ENCODE peak calls at places on chromosomes 2 and 18, in ten cellular contexts. O, M, Y, B, D, E, F, H, G and A are unnamed samples.

GRCh38 chr18:8706981-8707940 is 1.9 kb downstream of the MTCL1 start:
- DNase-seq in D (peak; percentile 2), B (no peak), O (peak; percentile 16), Y (peak; percentile 76), H (peak; percentile 67), E (peak; percentile 75), M (peak; percentile 87), F (peak; percentile 38), G (peak; percentile 67), A (no peak)

GRCh38 chr2:24421668-24422067 is 61.3 kb upstream of the ITSN2 start:
- DNase-seq in F (peak; percentile 63), H (peak; percentile 60), G (no peak), Y (no peak), B (peak; percentile 22), E (peak; percentile 81), M (peak; percentile 37), O (no peak), D (peak; percentile 7), A (peak; percentile 29)

GRCh38 chr2:144078091-144078490 is 441.8 kb downstream of the ZEB2 start:
- DNase-seq in B (no peak), F (no peak), G (no peak), E (no peak), O (no peak), M (peak; percentile 50), D (no peak), H (peak; percentile 10), Y (no peak), A (no peak)

GRCh38 chr2:153871231-153872221 is at the start of gene GALNT13:
- DNase-seq in E (peak; percentile 80), F (peak; percentile 14), H (peak; percentile 92), D (no peak), G (peak; percentile 69), M (peak; percentile 55), B (no peak), Y (peak; percentile 79), O (peak; percentile 15), A (no peak)

GRCh38 chr18:69444221-69444620 is 43.5 kb downstream of the DOK6 start:
- DNase-seq in D (no peak), O (no peak), G (no peak), H (no peak), Y (no peak), M (peak; percentile 30), B (no peak), E (no peak), F (no peak), A (no peak)

GRCh38 chr2:108917078-108917440 is 72.0 kb downstream of the EDAR start:
- DNase-seq in Y (peak; percentile 39), E (peak; percentile 14), B (no peak), H (no peak), D (no peak), F (no peak), M (peak; percentile 50), G (peak; percentile 44), O (no peak), A (no peak)

GRCh38 chr2:69483696-69484095 is 46.5 kb upstream of the NFU1 start:
- DNase-seq in G (no peak), B (no peak), H (no peak), M (no peak), O (no peak), F (no peak), Y (no peak), D (no peak), E (peak; percentile 29), A (no peak)

GRCh38 chr2:202172439-202173191 is 65.8 kb downstream of the SUMO1 start:
- DNase-seq in F (no peak), O (no peak), D (no peak), M (peak; percentile 42), H (no peak), E (no peak), Y (no peak), B (no peak), G (no peak), A (no peak)

GRCh38 chr18:10299686-10300085 is 154.7 kb upstream of the APCDD1 start:
- DNase-seq in M (no peak), D (no peak), B (no peak), H (no peak), O (no peak), Y (no peak), F (no peak), E (no peak), G (no peak), A (no peak)

DNA sequence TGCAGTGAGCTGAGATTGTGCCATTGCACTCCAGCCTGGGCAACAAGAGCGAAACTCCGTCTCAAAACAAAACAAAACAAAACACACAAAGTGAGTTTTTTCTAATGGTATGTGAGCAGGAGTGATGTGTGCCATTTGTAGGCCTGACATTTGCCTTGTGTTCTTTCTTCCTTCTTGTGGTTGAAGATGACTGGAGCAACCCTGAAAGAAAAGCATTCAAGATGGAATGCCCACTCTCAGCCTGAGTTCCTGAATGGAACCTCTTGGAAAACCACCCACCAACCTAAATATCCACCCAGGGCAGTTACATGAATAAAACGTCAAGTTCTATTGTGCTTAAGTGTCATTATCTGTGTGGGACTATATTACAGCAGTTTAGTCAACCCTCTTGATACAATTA is 26.5 kb downstream of the PGAP1 start:
- DNase-seq in B (no peak), O (no peak), Y (no peak), F (no peak), D (no peak), H (no peak), G (no peak), M (no peak), E (no peak), A (no peak)
- H3K36me3 ChIP-seq in B (peaks cover 21% of the 10 kb centered on the region), O (no peaks in the 10 kb centered on the region), Y (no peaks in the 10 kb centered on the region), F (peaks cover 40% of the 10 kb centered on the region), D (peaks cover 7% of the 10 kb centered on the region), H (peaks cover 33% of the 10 kb centered on the region), G (peaks cover 3% of the 10 kb centered on the region), M (no peaks in the 10 kb centered on the region), E (no peaks in the 10 kb centered on the region), A (no peaks in the 10 kb centered on the region)

DNA sequence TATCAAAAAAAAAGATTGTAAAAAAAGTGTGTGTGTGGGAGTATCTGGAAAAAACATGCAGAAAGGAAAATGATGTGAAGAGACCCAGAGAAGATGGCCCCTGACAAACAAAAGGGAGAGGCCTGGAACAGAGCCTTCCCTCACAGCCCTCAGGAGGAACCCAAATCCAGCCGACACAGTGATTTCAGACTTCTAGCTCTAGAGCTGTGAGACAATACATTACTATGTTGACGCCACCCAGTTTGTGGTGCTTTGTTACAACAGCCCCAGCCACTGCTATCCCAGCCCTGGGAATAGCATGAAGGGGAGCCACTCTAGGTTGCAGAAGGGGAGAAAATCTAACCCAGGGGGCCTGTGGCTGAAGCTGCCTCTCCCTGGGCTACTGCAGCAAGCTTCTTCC is 59.0 kb upstream of the ZBTB7C start:
- DNase-seq in Y (no peak), H (no peak), D (no peak), E (no peak), G (no peak), F (no peak), M (no peak), O (no peak), B (no peak), A (no peak)
- H3K4me1 ChIP-seq in Y (no peaks in the 10 kb centered on the region), H (no peaks in the 10 kb centered on the region), D (no peaks in the 10 kb centered on the region), E (no peaks in the 10 kb centered on the region), G (no peaks in the 10 kb centered on the region), F (no peaks in the 10 kb centered on the region), M (peaks cover 7% of the 10 kb centered on the region), O (no peaks in the 10 kb centered on the region), B (no peaks in the 10 kb centered on the region), A (no peaks in the 10 kb centered on the region)

DNA sequence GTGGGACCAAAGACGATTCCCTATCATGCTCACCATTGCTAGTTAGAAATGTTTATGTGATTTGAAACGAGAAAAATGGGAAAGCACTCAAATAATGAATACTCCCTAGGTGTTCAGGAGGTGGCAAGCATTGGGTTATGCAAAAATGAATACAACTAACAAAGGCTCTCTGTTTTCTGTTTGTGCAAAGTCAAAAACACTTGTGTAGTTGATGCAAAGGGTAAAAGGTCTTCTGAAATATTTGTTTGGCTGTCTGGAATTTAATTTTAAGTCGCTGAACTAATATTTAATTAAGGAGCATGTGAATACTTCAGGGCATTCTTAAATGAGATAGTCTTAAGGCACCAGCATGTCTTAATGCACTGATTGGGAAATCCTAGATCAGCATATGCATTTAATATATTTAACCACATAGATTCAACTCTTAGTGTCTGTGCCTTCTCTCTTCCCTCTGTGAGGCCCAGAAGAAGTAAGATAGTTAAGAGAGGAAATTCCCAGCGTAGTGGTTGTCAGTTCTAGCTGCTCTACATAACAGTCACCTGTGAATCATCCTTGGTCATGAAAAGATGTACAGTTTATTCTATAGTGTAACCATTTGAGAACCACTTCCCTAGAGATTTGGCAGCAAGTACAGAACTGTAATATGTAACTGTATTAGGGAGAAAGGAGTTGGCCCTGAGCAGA is 111.9 kb downstream of the EPC2 start:
- DNase-seq in B (no peak), H (no peak), F (no peak), O (no peak), E (no peak), D (no peak), M (peak; percentile 40), G (no peak), Y (no peak), A (no peak)
- H3K36me3 ChIP-seq in B (peaks cover 18% of the 10 kb centered on the region), H (peaks cover 12% of the 10 kb centered on the region), F (peaks cover 9% of the 10 kb centered on the region), O (no peaks in the 10 kb centered on the region), E (no peaks in the 10 kb centered on the region), D (no peaks in the 10 kb centered on the region), M (no peaks in the 10 kb centered on the region), G (no peaks in the 10 kb centered on the region), Y (peaks cover 14% of the 10 kb centered on the region), A (peaks cover 8% of the 10 kb centered on the region)

DNA sequence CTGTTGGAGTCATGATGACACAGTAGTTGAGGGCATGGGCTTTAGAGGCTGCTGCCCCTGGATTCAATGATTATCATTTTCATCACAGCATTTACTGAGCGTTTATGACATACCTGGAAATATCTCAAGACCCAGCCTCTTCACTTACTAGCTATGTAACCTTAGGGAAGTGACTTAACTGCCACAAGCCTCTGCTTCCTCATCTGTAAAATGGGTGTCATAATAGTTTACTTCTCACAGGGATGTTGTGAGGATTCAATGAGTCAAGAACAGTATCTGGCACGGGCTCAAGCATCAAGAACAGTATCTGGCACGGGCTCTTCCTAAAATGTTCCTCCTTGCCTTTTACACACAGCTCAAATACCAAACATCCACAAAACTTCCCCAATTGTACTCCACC is 31.3 kb downstream of the LGALSL start:
- DNase-seq in O (no peak), M (no peak), B (no peak), Y (no peak), F (no peak), H (no peak), G (no peak), E (no peak), D (no peak), A (no peak)
- H3K4me1 ChIP-seq in O (peaks cover 4% of the 10 kb centered on the region), M (no peaks in the 10 kb centered on the region), B (peaks cover 14% of the 10 kb centered on the region), Y (peaks cover 4% of the 10 kb centered on the region), F (peaks cover 5% of the 10 kb centered on the region), H (peaks cover 10% of the 10 kb centered on the region), G (no peaks in the 10 kb centered on the region), E (peaks cover 5% of the 10 kb centered on the region), D (peaks cover 15% of the 10 kb centered on the region), A (peaks cover 16% of the 10 kb centered on the region)

GRCh38 chr2:8805278-8806045 is 32.0 kb downstream of the KIDINS220 start:
- DNase-seq in E (no peak), O (no peak), B (no peak), Y (no peak), G (no peak), F (no peak), H (no peak), D (no peak), M (peak; percentile 27), A (no peak)

GRCh38 chr2:8802741-8803140 is 34.7 kb downstream of the KIDINS220 start:
- DNase-seq in G (no peak), Y (no peak), B (no peak), H (no peak), M (no peak), D (no peak), E (no peak), F (no peak), O (no peak), A (no peak)

GRCh38 chr2:8803658-8804379 is 33.6 kb downstream of the KIDINS220 start:
- DNase-seq in F (peak; percentile 47), Y (no peak), M (peak; percentile 94), E (peak; percentile 72), O (no peak), H (no peak), G (no peak), B (no peak), D (no peak), A (no peak)

GRCh38 chr2:8806885-8807701 is 30.3 kb downstream of the KIDINS220 start:
- DNase-seq in M (no peak), H (no peak), B (no peak), F (no peak), D (no peak), O (no peak), G (no peak), Y (no peak), E (no peak), A (no peak)
- H3K36me3 ChIP-seq in M (peaks cover 6% of the 10 kb centered on the region), H (peaks cover 58% of the 10 kb centered on the region), B (peaks cover 79% of the 10 kb centered on the region), F (peaks cover 75% of the 10 kb centered on the region), D (peaks cover 65% of the 10 kb centered on the region), O (no peaks in the 10 kb centered on the region), G (no peaks in the 10 kb centered on the region), Y (peaks cover 82% of the 10 kb centered on the region), E (no peaks in the 10 kb centered on the region), A (peaks cover 20% of the 10 kb centered on the region)